ENCODE peak calls at places on chromosomes 1 and 21, in six cellular contexts. C is CD4-positive, CD25-positive, alpha-beta regulatory T cell; H is IMR-90; T is gastrocnemius medialis; G is HFF-Myc; B is AG10803. U is an unnamed sample.

GRCh38 chr1:188665477-188665876 is 1812.2 kb downstream of the BRINP3 start:
- DNase-seq in C (no peak), H (no peak), T (no peak), G (no peak), B (no peak), U (no peak)

GRCh38 chr1:54125671-54126070 is 27.1 kb downstream of the CDCP2 start:
- DNase-seq in C (no peak), H (peak; percentile 26), T (peak; percentile 88), G (no peak), B (no peak), U (no peak)

GRCh38 chr1:11054666-11055065 is 5.2 kb downstream of the SRM start:
- DNase-seq in C (no peak), H (no peak), T (no peak), G (no peak), B (no peak), U (no peak)

GRCh38 chr1:180773210-180773865 is 139.4 kb upstream of the KIAA1614 start:
- DNase-seq in C (no peak), H (peak; percentile 74), T (no peak), G (no peak), B (peak; percentile 37), U (peak; percentile 25)

GRCh38 chr21:37984416-37984815 is 68.2 kb upstream of the KCNJ6 start:
- DNase-seq in C (no peak), H (no peak), T (no peak), G (no peak), B (no peak), U (no peak)

GRCh38 chr1:170695955-170696590 is 32.1 kb downstream of the PRRX1 start:
- DNase-seq in C (no peak), H (no peak), T (no peak), G (no peak), B (no peak), U (no peak)

GRCh38 chr1:244154882-244155531 is 103.9 kb downstream of the ZBTB18 start:
- DNase-seq in C (no peak), H (no peak), T (peak; percentile 56), G (no peak), B (no peak), U (no peak)

GRCh38 chr1:209937996-209938959 is at the start of gene SYT14:
- DNase-seq in C (no peak), H (peak; percentile 25), T (no peak), G (no peak), B (peak; percentile 31), U (peak; percentile 4)

GRCh38 chr1:42962641-42963377 is 4.1 kb upstream of the SLC2A1 start:
- DNase-seq in C (no peak), H (peak; percentile 73), T (no peak), G (no peak), B (peak; percentile 49), U (no peak)

GRCh38 chr1:228906461-228906860 is 171.2 kb downstream of the RHOU start:
- DNase-seq in C (no peak), H (no peak), T (no peak), G (no peak), B (no peak), U (no peak)

GRCh38 chr1:171742577-171742922 is 685 bp upstream of the VAMP4 start:
- DNase-seq in C (no peak), H (peak; percentile 37), T (peak; percentile 35), G (no peak), B (peak; percentile 43), U (no peak)

GRCh38 chr1:227058321-227058751 is 118.2 kb downstream of the COQ8A start:
- DNase-seq in C (no peak), H (peak; percentile 80), T (no peak), G (no peak), B (peak; percentile 59), U (no peak)

GRCh38 chr1:180522204-180522497 is 19.8 kb upstream of the ACBD6 start:
- DNase-seq in C (no peak), H (no peak), T (no peak), G (no peak), B (no peak), U (no peak)

GRCh38 chr1:158999301-159000069 is 10.2 kb upstream of the IFI16 start:
- DNase-seq in C (no peak), H (peak; percentile 88), T (peak; percentile 73), G (peak; percentile 92), B (peak; percentile 97), U (peak; percentile 80)

GRCh38 chr1:102798718-102799117 is 309.6 kb downstream of the COL11A1 start:
- DNase-seq in C (no peak), H (no peak), T (no peak), G (no peak), B (no peak), U (no peak)

GRCh38 chr1:145885738-145886287 is at the start of gene ANKRD35:
- DNase-seq in C (peak; percentile 89), H (peak; percentile 34), T (peak; percentile 82), G (no peak), B (peak; percentile 35), U (no peak)

GRCh38 chr1:204577794-204578478 is 61.7 kb downstream of the MDM4 start:
- DNase-seq in C (peak; percentile 17), H (no peak), T (no peak), G (no peak), B (no peak), U (no peak)

GRCh38 chr1:116971481-116971880 is 30.1 kb upstream of the CD101 start:
- DNase-seq in C (no peak), H (no peak), T (no peak), G (no peak), B (no peak), U (no peak)

GRCh38 chr1:24503003-24503751 is 541 bp downstream of the RCAN3 start:
- DNase-seq in C (no peak), H (no peak), T (no peak), G (no peak), B (no peak), U (no peak)

GRCh38 chr1:15951341-15952153 is 24.4 kb downstream of the ZBTB17 start:
- DNase-seq in C (no peak), H (no peak), T (no peak), G (no peak), B (peak; percentile 23), U (no peak)

GRCh38 chr1:172781513-172782140 is 122.7 kb downstream of the FASLG start:
- DNase-seq in C (no peak), H (no peak), T (no peak), G (no peak), B (no peak), U (no peak)

GRCh38 chr1:18948913-18949688 is 7.4 kb downstream of the IFFO2 start:
- DNase-seq in C (no peak), H (peak; percentile 71), T (no peak), G (no peak), B (peak; percentile 85), U (no peak)

GRCh38 chr1:1629430-1630190 is 2.4 kb upstream of the MMP23B start:
- DNase-seq in C (peak; percentile 75), H (no peak), T (no peak), G (no peak), B (no peak), U (no peak)

GRCh38 chr1:11188858-11189451 is at the start of gene ANGPTL7:
- DNase-seq in C (no peak), H (no peak), T (no peak), G (no peak), B (no peak), U (no peak)

GRCh38 chr1:225882699-225883615 is 777 bp upstream of the TMEM63A start:
- DNase-seq in C (peak; percentile 46), H (peak; percentile 23), T (peak; percentile 30), G (no peak), B (peak; percentile 45), U (no peak)

GRCh38 chr1:235078480-235078803 is 50.2 kb downstream of the TOMM20 start:
- DNase-seq in C (no peak), H (no peak), T (no peak), G (no peak), B (no peak), U (no peak)

GRCh38 chr1:235078927-235079381 is 49.7 kb downstream of the TOMM20 start:
- DNase-seq in C (no peak), H (peak; percentile 52), T (no peak), G (no peak), B (peak; percentile 69), U (no peak)

GRCh38 chr1:235077163-235077540 is 51.5 kb downstream of the TOMM20 start:
- DNase-seq in C (no peak), H (no peak), T (no peak), G (no peak), B (no peak), U (no peak)

GRCh38 chr1:235076504-235077162 is 52.0 kb downstream of the TOMM20 start:
- DNase-seq in C (no peak), H (no peak), T (no peak), G (no peak), B (no peak), U (no peak)

GRCh38 chr1:235077571-235078479 is 50.8 kb downstream of the TOMM20 start:
- DNase-seq in C (peak; percentile 55), H (peak; percentile 50), T (no peak), G (no peak), B (peak; percentile 52), U (no peak)
- H3K4me3 ChIP-seq in C (no peak overlapping the region), H (no peak overlapping the region), T (no peak overlapping the region), G (no peak overlapping the region), B (no peak overlapping the region), U (no peak overlapping the region)

DNA sequence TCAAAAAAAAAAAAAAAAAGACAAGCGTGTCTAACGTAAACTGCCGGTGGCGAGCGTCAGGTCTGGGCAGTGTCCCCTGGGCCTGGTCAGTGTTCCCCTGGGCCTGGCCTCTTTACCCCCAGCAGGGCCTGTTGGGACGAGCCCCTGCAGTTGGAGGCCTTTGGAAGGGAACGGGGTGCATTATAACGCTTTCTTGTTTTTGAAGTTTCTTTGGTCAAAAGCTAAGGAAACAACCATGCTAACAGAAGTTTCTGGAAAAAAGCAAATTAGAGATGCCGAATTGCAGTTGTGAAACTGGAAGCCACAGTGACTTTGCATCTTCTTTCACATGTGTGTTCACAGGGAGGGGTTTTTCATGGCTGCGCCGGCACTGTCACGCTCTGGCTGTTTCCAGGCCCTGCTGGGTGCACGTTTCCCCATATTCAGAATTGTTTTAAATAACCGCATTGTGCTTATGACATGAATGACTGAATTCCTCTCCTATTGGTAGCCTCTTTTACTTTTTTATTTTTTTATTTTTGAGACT is 16.0 kb downstream of the RRP1 start:
- DNase-seq in C (no peak), H (no peak), T (no peak), G (no peak), B (no peak), U (no peak)
- H3K4me3 ChIP-seq in C (no peak overlapping the region), H (no peak overlapping the region), T (no peak overlapping the region), G (no peak overlapping the region), B (no peak overlapping the region), U (no peak overlapping the region)

GRCh38 chr1:234612352-234613127 is 2.6 kb upstream of the IRF2BP2 start:
- DNase-seq in C (peak; percentile 85), H (peak; percentile 99), T (peak; percentile 88), G (peak; percentile 95), B (peak; percentile 100), U (peak; percentile 91)
- H3K4me3 ChIP-seq in C (peak overlapping the region; percentile 78), H (peak overlapping the region; percentile 1), T (peak overlapping the region; percentile 39), G (peak overlapping the region; percentile 24), B (peak overlapping the region; percentile 45), U (peak overlapping the region; percentile 10)

GRCh38 chr1:202965441-202965821 is 1.6 kb downstream of the CYB5R1 start:
- DNase-seq in C (no peak), H (no peak), T (no peak), G (no peak), B (no peak), U (no peak)

GRCh38 chr1:202966006-202966904 is 802 bp downstream of the CYB5R1 start:
- DNase-seq in C (no peak), H (no peak), T (no peak), G (no peak), B (no peak), U (no peak)

GRCh38 chr1:202967684-202968281 is 726 bp upstream of the CYB5R1 start:
- DNase-seq in C (peak; percentile 67), H (no peak), T (no peak), G (no peak), B (no peak), U (no peak)

GRCh38 chr1:202968895-202969295 is 1.8 kb upstream of the CYB5R1 start:
- DNase-seq in C (peak; percentile 77), H (peak; percentile 65), T (peak; percentile 40), G (peak; percentile 46), B (peak; percentile 65), U (no peak)

GRCh38 chr1:202968351-202968750 is 1.3 kb upstream of the CYB5R1 start:
- DNase-seq in C (no peak), H (no peak), T (no peak), G (no peak), B (no peak), U (no peak)
- H3K4me3 ChIP-seq in C (peak overlapping the region; percentile 85), H (no peak overlapping the region), T (no peak overlapping the region), G (no peak overlapping the region), B (no peak overlapping the region), U (no peak overlapping the region)

U was measured in BJ.